ENCODE peak calls at places on chromosomes 11 and 22, in seven cellular contexts. One of them, this sample, is unnamed.

GRCh38 chr22:46110215-46110614 is 40.1 kb upstream of the PPARA start:
- DNase-seq in A549: no peak
- DNase-seq in stomach: no peak
- DNase-seq in suprapubic skin: no peak
- DNase-seq in heart left ventricle: no peak
- DNase-seq in Peyer's patch: no peak
- DNase-seq in ovary: peak; percentile 65
- DNase-seq in this sample: no peak

GRCh38 chr11:102187416-102188125 is 77.3 kb downstream of the YAP1 start:
- DNase-seq in A549: no peak
- DNase-seq in stomach: no peak
- DNase-seq in suprapubic skin: no peak
- DNase-seq in heart left ventricle: no peak
- DNase-seq in Peyer's patch: no peak
- DNase-seq in ovary: no peak
- DNase-seq in this sample: no peak

GRCh38 chr11:328012-328411 is 7.4 kb upstream of the IFITM3 start:
- DNase-seq in A549: no peak
- DNase-seq in stomach: no peak
- DNase-seq in suprapubic skin: peak; percentile 50
- DNase-seq in heart left ventricle: no peak
- DNase-seq in Peyer's patch: no peak
- DNase-seq in ovary: no peak
- DNase-seq in this sample: no peak

GRCh38 chr11:65355776-65356393 is 1.3 kb downstream of the TIGD3 start:
- DNase-seq in A549: no peak
- DNase-seq in stomach: no peak
- DNase-seq in suprapubic skin: peak; percentile 69
- DNase-seq in heart left ventricle: peak; percentile 70
- DNase-seq in Peyer's patch: peak; percentile 56
- DNase-seq in ovary: no peak
- DNase-seq in this sample: peak; percentile 37

GRCh38 chr22:44883011-44883421 is 126.8 kb downstream of the PHF21B start:
- DNase-seq in A549: no peak
- DNase-seq in stomach: no peak
- DNase-seq in suprapubic skin: peak; percentile 26
- DNase-seq in heart left ventricle: no peak
- DNase-seq in Peyer's patch: no peak
- DNase-seq in ovary: no peak
- DNase-seq in this sample: peak; percentile 31

GRCh38 chr22:17135153-17135760 is 14.1 kb upstream of the TMEM121B start:
- DNase-seq in A549: no peak
- DNase-seq in stomach: no peak
- DNase-seq in suprapubic skin: peak; percentile 41
- DNase-seq in heart left ventricle: no peak
- DNase-seq in Peyer's patch: peak; percentile 18
- DNase-seq in ovary: no peak
- DNase-seq in this sample: no peak

GRCh38 chr22:19448076-19448607 is 631 bp upstream of the C22orf39 start:
- DNase-seq in A549: peak; percentile 31
- DNase-seq in stomach: peak; percentile 28
- DNase-seq in suprapubic skin: no peak
- DNase-seq in heart left ventricle: peak; percentile 40
- DNase-seq in Peyer's patch: peak; percentile 75
- DNase-seq in ovary: no peak
- DNase-seq in this sample: no peak

GRCh38 chr22:27609411-27610029 is 192.0 kb downstream of the MN1 start:
- DNase-seq in A549: no peak
- DNase-seq in stomach: no peak
- DNase-seq in suprapubic skin: no peak
- DNase-seq in heart left ventricle: no peak
- DNase-seq in Peyer's patch: no peak
- DNase-seq in ovary: no peak
- DNase-seq in this sample: no peak

GRCh38 chr22:42173183-42173926 is 42.7 kb upstream of the CYP2D6 start:
- DNase-seq in A549: no peak
- DNase-seq in stomach: no peak
- DNase-seq in suprapubic skin: no peak
- DNase-seq in heart left ventricle: no peak
- DNase-seq in Peyer's patch: no peak
- DNase-seq in ovary: no peak
- DNase-seq in this sample: peak; percentile 39

GRCh38 chr11:17445240-17445795 is 31.3 kb downstream of the ABCC8 start:
- DNase-seq in A549: no peak
- DNase-seq in stomach: no peak
- DNase-seq in suprapubic skin: no peak
- DNase-seq in heart left ventricle: no peak
- DNase-seq in Peyer's patch: no peak
- DNase-seq in ovary: no peak
- DNase-seq in this sample: no peak

GRCh38 chr11:78290293-78291176 is 101.8 kb downstream of the USP35 start:
- DNase-seq in A549: peak; percentile 50
- DNase-seq in stomach: peak; percentile 28
- DNase-seq in suprapubic skin: no peak
- DNase-seq in heart left ventricle: no peak
- DNase-seq in Peyer's patch: no peak
- DNase-seq in ovary: no peak
- DNase-seq in this sample: no peak

GRCh38 chr11:112734207-112734606 is 227.0 kb upstream of the NCAM1 start:
- DNase-seq in A549: no peak
- DNase-seq in stomach: peak; percentile 42
- DNase-seq in suprapubic skin: no peak
- DNase-seq in heart left ventricle: peak; percentile 56
- DNase-seq in Peyer's patch: no peak
- DNase-seq in ovary: no peak
- DNase-seq in this sample: no peak

GRCh38 chr11:78901831-78902230 is 327.2 kb upstream of the NARS2 start:
- DNase-seq in A549: no peak
- DNase-seq in stomach: no peak
- DNase-seq in suprapubic skin: no peak
- DNase-seq in heart left ventricle: no peak
- DNase-seq in Peyer's patch: no peak
- DNase-seq in ovary: no peak
- DNase-seq in this sample: no peak

DNA sequence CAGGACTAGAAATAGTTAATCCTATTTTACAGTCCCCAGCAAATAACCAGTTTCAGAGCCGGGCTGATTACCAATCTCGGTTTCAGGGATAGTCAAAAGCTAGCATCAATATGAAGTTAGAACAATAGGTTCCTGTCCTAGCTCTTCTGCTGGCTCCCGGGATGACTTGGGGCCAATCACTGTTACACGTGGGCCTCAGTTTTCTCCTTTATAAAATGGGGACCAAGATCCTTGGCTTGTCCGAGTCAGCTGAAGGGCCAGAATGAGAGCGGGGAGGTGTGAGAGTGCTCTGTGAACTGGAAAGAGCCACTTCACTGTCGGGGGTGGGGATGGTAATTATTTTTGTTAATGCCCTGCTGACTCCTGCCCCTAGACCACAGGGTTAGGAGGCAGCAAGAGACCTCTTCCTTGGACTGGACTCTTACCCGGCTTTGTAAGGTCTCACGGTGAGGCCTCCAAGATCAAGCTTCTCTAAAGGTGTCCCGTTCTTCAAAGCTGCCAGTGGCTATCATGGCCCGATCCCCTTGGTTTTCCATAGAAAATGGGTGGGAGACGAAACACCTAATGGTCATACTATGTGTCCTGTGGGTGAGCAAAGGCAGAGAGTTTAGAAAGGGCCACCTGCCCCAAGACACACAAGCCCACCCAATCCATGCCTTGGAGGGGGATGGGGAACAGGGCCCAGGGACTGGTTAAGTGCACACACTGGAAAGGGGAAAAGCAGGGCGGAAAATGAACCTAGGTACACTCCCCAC is 1.4 kb downstream of the UCP2 start:
- DNase-seq in A549: no peak
- DNase-seq in stomach: no peak
- DNase-seq in suprapubic skin: no peak
- DNase-seq in heart left ventricle: no peak
- DNase-seq in Peyer's patch: no peak
- DNase-seq in ovary: no peak
- DNase-seq in this sample: peak; percentile 24
- H3K4me3 ChIP-seq in A549: peak overlapping the region; percentile 62
- H3K4me3 ChIP-seq in stomach: peak overlapping the region; percentile 63
- H3K4me3 ChIP-seq in suprapubic skin: peak overlapping the region; percentile 58
- H3K4me3 ChIP-seq in heart left ventricle: peak overlapping the region; percentile 56
- H3K4me3 ChIP-seq in Peyer's patch: peak overlapping the region; percentile 76
- H3K4me3 ChIP-seq in ovary: no peak overlapping the region
- H3K4me3 ChIP-seq in this sample: peak overlapping the region; percentile 40

DNA sequence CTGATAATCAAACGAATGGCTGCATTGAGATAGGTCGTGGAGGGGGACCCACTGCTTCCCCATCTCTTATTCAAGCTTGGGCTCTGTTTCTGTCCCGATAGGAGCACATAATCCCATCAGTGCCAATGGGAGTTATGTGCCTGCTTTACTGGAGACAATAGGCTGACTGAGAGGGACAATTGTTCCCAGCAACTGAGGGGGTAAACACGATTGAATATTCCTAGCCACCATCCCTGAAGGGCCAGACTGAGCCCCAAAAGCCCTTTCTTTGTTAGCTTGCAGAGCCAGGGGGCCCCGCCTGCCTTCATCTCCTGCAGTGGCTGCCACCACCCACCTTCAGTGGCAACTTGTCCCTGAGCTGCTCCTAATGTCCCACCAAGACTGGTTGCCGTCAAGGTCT is 172.8 kb upstream of the NAV2 start:
- DNase-seq in A549: no peak
- DNase-seq in stomach: no peak
- DNase-seq in suprapubic skin: no peak
- DNase-seq in heart left ventricle: no peak
- DNase-seq in Peyer's patch: no peak
- DNase-seq in ovary: no peak
- DNase-seq in this sample: no peak
- TF ChIP-seq POLR2A in A549: no peak
- TF ChIP-seq POLR2A in stomach: no peak
- TF ChIP-seq POLR2A in suprapubic skin: no peak
- TF ChIP-seq POLR2A in heart left ventricle: no peak
- TF ChIP-seq POLR2A in Peyer's patch: no peak
- TF ChIP-seq POLR2A in ovary: no peak
- TF ChIP-seq POLR2A in this sample: no peak

DNA sequence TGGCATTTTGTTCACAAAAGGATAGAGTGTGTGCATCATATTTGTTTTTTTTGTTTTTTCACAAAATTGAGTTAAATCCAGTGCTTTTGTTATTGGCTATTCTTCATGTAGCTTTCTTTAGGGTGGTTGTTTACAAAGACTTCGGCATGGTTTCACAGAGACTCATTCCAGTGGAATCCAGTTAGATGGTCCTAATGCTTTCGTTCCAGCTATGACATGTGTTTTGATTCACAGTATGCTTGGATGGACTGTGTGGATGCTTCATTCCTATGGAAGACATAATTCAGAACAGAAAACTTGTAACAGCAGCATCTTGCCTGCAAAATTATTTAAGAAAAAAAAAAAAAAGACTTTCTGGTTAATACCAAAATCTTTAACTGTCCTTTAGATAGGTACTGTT is 97.9 kb downstream of the PDHX start:
- DNase-seq in A549: no peak
- DNase-seq in stomach: no peak
- DNase-seq in suprapubic skin: no peak
- DNase-seq in heart left ventricle: no peak
- DNase-seq in Peyer's patch: no peak
- DNase-seq in ovary: no peak
- DNase-seq in this sample: no peak
- H3K27ac ChIP-seq in A549: peak overlapping the region; percentile 94
- H3K27ac ChIP-seq in stomach: no peak overlapping the region
- H3K27ac ChIP-seq in suprapubic skin: peak overlapping the region; percentile 53
- H3K27ac ChIP-seq in heart left ventricle: no peak overlapping the region
- H3K27ac ChIP-seq in Peyer's patch: no peak overlapping the region
- H3K27ac ChIP-seq in ovary: no peak overlapping the region
- H3K27ac ChIP-seq in this sample: no peak overlapping the region

GRCh38 chr11:71265559-71266092 is 13.2 kb upstream of the SHANK2 start:
- DNase-seq in A549: no peak
- DNase-seq in stomach: peak; percentile 21
- DNase-seq in suprapubic skin: no peak
- DNase-seq in heart left ventricle: no peak
- DNase-seq in Peyer's patch: no peak
- DNase-seq in ovary: no peak
- DNase-seq in this sample: no peak
- H3K4me3 ChIP-seq in A549: no peak overlapping the region
- H3K4me3 ChIP-seq in stomach: no peak overlapping the region
- H3K4me3 ChIP-seq in suprapubic skin: no peak overlapping the region
- H3K4me3 ChIP-seq in heart left ventricle: no peak overlapping the region
- H3K4me3 ChIP-seq in Peyer's patch: no peak overlapping the region
- H3K4me3 ChIP-seq in ovary: no peak overlapping the region
- H3K4me3 ChIP-seq in this sample: no peak overlapping the region

GRCh38 chr11:75815345-75815983 is 454 bp downstream of the UVRAG start:
- DNase-seq in A549: peak; percentile 27
- DNase-seq in stomach: peak; percentile 47
- DNase-seq in suprapubic skin: peak; percentile 71
- DNase-seq in heart left ventricle: peak; percentile 44
- DNase-seq in Peyer's patch: no peak
- DNase-seq in ovary: no peak
- DNase-seq in this sample: peak; percentile 63
- TF ChIP-seq POLR2A in A549: no peak
- TF ChIP-seq POLR2A in stomach: no peak
- TF ChIP-seq POLR2A in suprapubic skin: no peak
- TF ChIP-seq POLR2A in heart left ventricle: no peak
- TF ChIP-seq POLR2A in Peyer's patch: no peak
- TF ChIP-seq POLR2A in ovary: no peak
- TF ChIP-seq POLR2A in this sample: peak; percentile 4

DNA sequence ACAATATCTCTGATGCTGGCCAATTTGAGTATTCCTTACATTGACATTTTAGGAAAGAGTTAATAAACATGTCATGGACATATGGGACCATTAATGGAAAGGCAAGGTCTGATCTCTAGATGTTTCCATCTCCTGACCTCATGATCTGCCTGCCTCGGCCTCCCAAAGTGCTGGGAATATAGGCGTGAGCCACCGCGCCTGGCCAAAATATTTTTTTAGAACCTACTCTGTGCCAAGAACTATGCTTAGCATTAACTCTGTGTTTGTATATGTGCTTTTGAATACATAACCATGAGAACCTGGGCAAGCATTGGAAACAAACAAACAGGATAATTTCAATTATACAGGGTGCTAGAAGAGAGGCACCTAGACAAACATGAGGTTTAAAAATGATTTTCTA is 123.2 kb downstream of the ATG16L2 start:
- DNase-seq in A549: no peak
- DNase-seq in stomach: no peak
- DNase-seq in suprapubic skin: no peak
- DNase-seq in heart left ventricle: no peak
- DNase-seq in Peyer's patch: no peak
- DNase-seq in ovary: no peak
- DNase-seq in this sample: no peak
- H3K27ac ChIP-seq in A549: no peak overlapping the region
- H3K27ac ChIP-seq in stomach: no peak overlapping the region
- H3K27ac ChIP-seq in suprapubic skin: no peak overlapping the region
- H3K27ac ChIP-seq in heart left ventricle: no peak overlapping the region
- H3K27ac ChIP-seq in Peyer's patch: no peak overlapping the region
- H3K27ac ChIP-seq in ovary: no peak overlapping the region
- H3K27ac ChIP-seq in this sample: no peak overlapping the region

DNA sequence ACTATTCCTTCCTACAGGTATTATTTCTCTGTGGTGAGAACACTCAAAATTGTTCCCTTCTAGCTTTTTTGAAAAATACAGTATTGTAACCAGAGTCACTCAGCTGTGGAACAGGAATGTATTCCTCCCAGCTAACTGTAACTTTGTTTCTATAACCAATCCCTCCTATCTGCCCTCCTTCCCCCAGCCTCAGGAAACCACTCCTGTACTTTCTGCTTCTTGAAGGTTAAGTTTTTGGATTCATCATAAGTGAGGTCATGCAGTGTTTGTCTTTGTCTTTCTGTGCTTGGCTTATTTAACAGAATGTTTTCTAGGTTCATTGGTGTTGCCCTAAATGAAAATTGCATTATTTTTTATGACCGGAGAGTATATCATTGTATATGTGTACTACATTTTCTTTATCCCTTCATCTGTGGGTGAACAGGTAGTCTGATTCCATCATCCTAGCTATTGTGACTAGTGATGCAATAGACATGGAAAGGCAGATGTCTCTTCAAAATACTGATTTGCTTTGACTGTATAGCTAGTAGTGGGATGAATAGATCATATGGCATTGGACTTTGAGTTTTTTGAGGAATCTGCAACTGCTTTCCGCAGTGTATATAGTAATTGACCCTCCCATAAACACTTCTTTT is 112.9 kb upstream of the GRK3 start:
- DNase-seq in A549: no peak
- DNase-seq in stomach: no peak
- DNase-seq in suprapubic skin: no peak
- DNase-seq in heart left ventricle: no peak
- DNase-seq in Peyer's patch: no peak
- DNase-seq in ovary: no peak
- DNase-seq in this sample: no peak
- H3K4me3 ChIP-seq in A549: no peak overlapping the region
- H3K4me3 ChIP-seq in stomach: no peak overlapping the region
- H3K4me3 ChIP-seq in suprapubic skin: no peak overlapping the region
- H3K4me3 ChIP-seq in heart left ventricle: no peak overlapping the region
- H3K4me3 ChIP-seq in Peyer's patch: no peak overlapping the region
- H3K4me3 ChIP-seq in ovary: no peak overlapping the region
- H3K4me3 ChIP-seq in this sample: no peak overlapping the region